ENCODE peak calls at places on chromosomes 7 and 10, in five cellular contexts. B is sigmoid colon, X is A549, W is IMR-90, Z is adrenal gland. Y is an unnamed sample. For H3K9me3, the result is how much of the 10 kb centered on the place peaks cover.

GRCh38 chr10:47376522-47377220 is 7.4 kb downstream of the ZNF488 start:
- DNase-seq in B (no peak), X (no peak), W (no peak), Z (peak), Y (no peak)

GRCh38 chr10:97921581-97922377 is 72.1 kb downstream of the GOLGA7B start:
- DNase-seq in B (no peak), X (no peak), W (peak), Z (no peak), Y (peak)

GRCh38 chr7:85908051-85908450 is 721.2 kb upstream of the SEMA3D start:
- DNase-seq in B (no peak), X (no peak), W (no peak), Z (no peak), Y (no peak)

GRCh38 chr10:109089779-109090178 is 833.5 kb downstream of the XPNPEP1 start:
- DNase-seq in B (no peak), X (no peak), W (no peak), Z (no peak), Y (no peak)

GRCh38 chr7:151251926-151252835 is 3.7 kb upstream of the SMARCD3 start:
- DNase-seq in B (peak), X (peak), W (peak), Z (peak), Y (peak)

GRCh38 chr7:87853237-87853864 is 22.8 kb downstream of the SLC25A40 start:
- DNase-seq in B (no peak), X (no peak), W (peak), Z (no peak), Y (no peak)

GRCh38 chr10:124601431-124602120 is 140.0 kb downstream of the LHPP start:
- DNase-seq in B (no peak), X (no peak), W (no peak), Z (no peak), Y (peak)

GRCh38 chr10:79929409-79929904 is 19.4 kb downstream of the SFTPD start:
- DNase-seq in B (peak), X (peak), W (peak), Z (peak), Y (peak)

GRCh38 chr7:69768986-69769595 is 170.8 kb downstream of the AUTS2 start:
- DNase-seq in B (no peak), X (no peak), W (no peak), Z (no peak), Y (no peak)

GRCh38 chr7:90958669-90959068 is 305.6 kb upstream of the FZD1 start:
- DNase-seq in B (no peak), X (no peak), W (peak), Z (no peak), Y (no peak)

GRCh38 chr10:92989250-92989649 is 71.3 kb upstream of the CYP26C1 start:
- DNase-seq in B (no peak), X (no peak), W (no peak), Z (no peak), Y (no peak)

GRCh38 chr7:87216701-87217508 is 2.6 kb downstream of the TMEM243 start:
- DNase-seq in B (no peak), X (no peak), W (no peak), Z (no peak), Y (no peak)

GRCh38 chr10:35636942-35637341 is 5.2 kb downstream of the FZD8 start:
- DNase-seq in B (no peak), X (no peak), W (no peak), Z (no peak), Y (no peak)

GRCh38 chr10:35635576-35635975 is 6.5 kb downstream of the FZD8 start:
- DNase-seq in B (no peak), X (peak), W (peak), Z (peak), Y (no peak)

GRCh38 chr10:35631404-35631803 is 10.7 kb downstream of the FZD8 start:
- DNase-seq in B (no peak), X (no peak), W (no peak), Z (no peak), Y (no peak)

GRCh38 chr10:35632027-35632426 is 10.1 kb downstream of the FZD8 start:
- DNase-seq in B (no peak), X (no peak), W (no peak), Z (no peak), Y (no peak)

GRCh38 chr10:35633006-35633980 is 8.8 kb downstream of the FZD8 start:
- DNase-seq in B (no peak), X (no peak), W (no peak), Z (no peak), Y (no peak)
- TF ChIP-seq POLR2A in B (no peak), X (no peak), W (no peak), Z (no peak), Y (no peak)

GRCh38 chr10:13066527-13066926 is 33.4 kb upstream of the OPTN start:
- DNase-seq in B (no peak), X (no peak), W (no peak), Z (no peak), Y (no peak)
- H3K9me3 ChIP-seq in B (under half), X (under half), W (under half), Z (under half), Y (under half)

GRCh38 chr10:22321831-22322662 is 1.1 kb downstream of the BMI1 start:
- DNase-seq in B (peak), X (peak), W (no peak), Z (no peak), Y (peak)
- H3K27ac ChIP-seq in B (peak), X (peak), W (no peak), Z (no peak), Y (no peak)

GRCh38 chr7:128948976-128949760 is 11.4 kb downstream of the IRF5 start:
- DNase-seq in B (no peak), X (no peak), W (no peak), Z (peak), Y (no peak)
- TF ChIP-seq POLR2A in B (no peak), X (no peak), W (no peak), Z (no peak), Y (no peak)

DNA sequence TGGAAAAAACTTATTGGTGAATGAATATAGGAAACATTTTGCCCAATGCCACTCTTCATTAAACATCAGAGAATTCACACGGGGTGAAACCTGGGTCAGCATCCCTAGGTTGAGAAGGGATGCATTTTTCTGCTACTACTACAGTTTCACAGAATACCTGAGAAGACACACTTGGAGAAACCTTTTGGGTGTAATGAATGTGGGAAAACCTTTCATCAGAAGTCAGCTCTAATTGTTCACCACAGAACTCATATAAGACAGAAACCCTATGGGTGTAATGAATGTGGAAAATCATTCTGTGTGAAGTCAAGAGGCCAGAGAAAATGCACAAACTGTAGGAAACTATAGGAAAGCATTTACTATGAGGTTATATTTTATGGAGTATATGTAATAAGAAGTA is 24.9 kb downstream of the ZNF37A start:
- DNase-seq in B (no peak), X (no peak), W (no peak), Z (no peak), Y (no peak)
- H3K9me3 ChIP-seq in B (half or more), X (half or more), W (half or more), Z (half or more), Y (under half)

GRCh38 chr10:75107756-75108683 is 3.4 kb upstream of the SAMD8 start:
- DNase-seq in B (peak), X (no peak), W (no peak), Z (no peak), Y (peak)
- H3K27ac ChIP-seq in B (no peak), X (no peak), W (no peak), Z (no peak), Y (no peak)

GRCh38 chr7:129160161-129160911 is 15.8 kb downstream of the TSPAN33 start:
- DNase-seq in B (no peak), X (no peak), W (no peak), Z (no peak), Y (no peak)

GRCh38 chr7:129162732-129163131 is 18.2 kb downstream of the TSPAN33 start:
- DNase-seq in B (no peak), X (no peak), W (no peak), Z (no peak), Y (no peak)

GRCh38 chr7:129159539-129159938 is 15.0 kb downstream of the TSPAN33 start:
- DNase-seq in B (no peak), X (no peak), W (no peak), Z (no peak), Y (no peak)

GRCh38 chr7:129161524-129161923 is 17.0 kb downstream of the TSPAN33 start:
- DNase-seq in B (no peak), X (no peak), W (no peak), Z (no peak), Y (no peak)

GRCh38 chr7:129157651-129158050 is 13.1 kb downstream of the TSPAN33 start:
- DNase-seq in B (no peak), X (no peak), W (no peak), Z (no peak), Y (no peak)
- TF ChIP-seq POLR2A in B (no peak), X (no peak), W (no peak), Z (no peak), Y (no peak)

DNA sequence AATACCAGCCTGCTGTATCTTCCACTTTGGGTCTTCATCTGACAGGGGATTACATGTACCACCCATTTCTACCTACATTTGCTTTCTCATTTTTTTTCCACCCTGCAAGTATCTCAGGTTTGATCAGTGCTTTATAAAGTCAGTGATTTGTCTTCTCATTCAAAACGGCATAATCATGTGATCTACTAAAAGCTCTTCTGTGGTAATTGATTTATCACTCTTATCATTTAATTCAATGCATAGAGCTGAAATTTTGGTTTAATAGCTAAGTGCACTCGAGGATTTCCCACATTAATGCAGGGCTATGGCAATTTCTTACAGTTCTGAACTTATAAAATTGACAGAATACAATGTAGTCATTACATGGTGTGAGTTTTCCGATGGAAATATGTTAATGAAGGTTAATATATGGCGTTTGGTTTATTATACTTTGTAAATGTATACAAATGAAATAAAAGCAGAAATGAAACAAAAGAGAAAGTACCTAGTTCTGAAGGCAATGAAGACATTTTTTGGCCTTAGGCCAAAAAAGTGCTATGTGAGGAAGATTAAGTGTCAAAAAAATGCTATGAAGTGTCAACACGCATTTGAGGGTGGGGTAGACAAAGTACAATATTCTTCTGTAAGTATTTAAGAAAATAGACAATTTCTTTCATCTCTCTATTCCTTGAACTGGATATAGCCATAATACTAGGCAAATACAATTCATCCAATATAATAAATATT is 457.3 kb downstream of the ETV1 start:
- DNase-seq in B (no peak), X (no peak), W (no peak), Z (no peak), Y (no peak)
- H3K9me3 ChIP-seq in B (under half), X (under half), W (under half), Z (under half), Y (under half)

GRCh38 chr10:14653271-14654161 is 121.2 kb downstream of the FAM107B start:
- DNase-seq in B (no peak), X (peak), W (peak), Z (peak), Y (no peak)

GRCh38 chr10:14652067-14652466 is 122.6 kb downstream of the FAM107B start:
- DNase-seq in B (no peak), X (no peak), W (peak), Z (no peak), Y (no peak)

GRCh38 chr10:14654821-14655382 is 119.8 kb downstream of the FAM107B start:
- DNase-seq in B (no peak), X (no peak), W (no peak), Z (no peak), Y (no peak)

GRCh38 chr10:14649739-14650138 is 125.0 kb downstream of the FAM107B start:
- DNase-seq in B (no peak), X (no peak), W (no peak), Z (no peak), Y (no peak)

DNA sequence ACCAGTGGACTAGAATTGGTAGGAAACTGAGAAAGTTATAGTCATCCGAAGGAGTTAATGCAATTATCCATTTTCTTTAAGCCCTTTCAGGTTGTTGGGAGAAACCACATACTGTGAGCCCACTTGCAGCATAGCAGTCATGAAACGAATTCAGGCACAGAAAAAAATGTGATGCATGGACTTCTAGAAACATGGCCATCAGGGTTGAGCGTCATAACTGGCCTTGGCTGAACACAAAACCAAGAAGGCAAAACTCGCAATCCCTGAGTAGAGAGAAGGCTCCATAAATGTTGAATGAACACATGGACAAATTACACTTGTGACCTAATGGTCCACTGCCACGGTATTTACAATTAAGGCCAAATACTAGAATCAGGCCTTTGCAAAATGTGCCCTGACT is 121.9 kb downstream of the FAM107B start:
- DNase-seq in B (no peak), X (no peak), W (no peak), Z (no peak), Y (no peak)
- H3K27ac ChIP-seq in B (peak), X (peak), W (no peak), Z (peak), Y (no peak)